ENCODE peak calls at places on chromosomes 2 and 18, in ten cellular contexts. F is Peyer's patch, I is IMR-90, C is body of pancreas, G is A549, J is K562, V is lower leg skin, H is ovary, R is right lobe of liver, D is HCT116. T is an unnamed sample.

GRCh38 chr18:66226782-66227181 is 377.1 kb downstream of the CDH19 start:
- DNase-seq in F (no peak), I (no peak), C (no peak), G (no peak), J (no peak), V (no peak), H (no peak), R (no peak), D (no peak), T (no peak)

GRCh38 chr2:162258169-162258568 is 14.9 kb upstream of the FAP start:
- DNase-seq in F (no peak), I (peak), C (no peak), G (no peak), J (no peak), V (no peak), H (no peak), R (no peak), D (no peak), T (no peak)

GRCh38 chr2:152363933-152364332 is 29.0 kb downstream of the FMNL2 start:
- DNase-seq in F (no peak), I (no peak), C (no peak), G (no peak), J (no peak), V (no peak), H (no peak), R (no peak), D (no peak), T (no peak)

GRCh38 chr2:41994177-41994576 is 53.6 kb upstream of the PKDCC start:
- DNase-seq in F (no peak), I (peak), C (no peak), G (no peak), J (no peak), V (no peak), H (no peak), R (no peak), D (no peak), T (no peak)

GRCh38 chr2:165163771-165164170 is 40.1 kb downstream of the SCN3A start:
- DNase-seq in F (no peak), I (peak), C (no peak), G (no peak), J (no peak), V (no peak), H (no peak), R (no peak), D (no peak), T (no peak)

GRCh38 chr2:218648473-218649100 is 10.8 kb downstream of the ZNF142 start:
- DNase-seq in F (peak), I (peak), C (peak), G (peak), J (peak), V (no peak), H (peak), R (peak), D (peak), T (no peak)

GRCh38 chr2:218149098-218149497 is 17.7 kb downstream of the CXCR1 start:
- DNase-seq in F (no peak), I (no peak), C (no peak), G (no peak), J (no peak), V (no peak), H (no peak), R (no peak), D (no peak), T (no peak)

GRCh38 chr2:151766421-151767153 is 32.3 kb upstream of the NEB start:
- DNase-seq in F (no peak), I (peak), C (no peak), G (no peak), J (peak), V (no peak), H (no peak), R (no peak), D (no peak), T (no peak)

GRCh38 chr2:34031097-34031496 is 432.0 kb upstream of the FAM98A start:
- DNase-seq in F (no peak), I (no peak), C (no peak), G (no peak), J (no peak), V (no peak), H (no peak), R (no peak), D (no peak), T (no peak)

GRCh38 chr2:70188460-70188859 is 2.4 kb downstream of the C2orf42 start:
- DNase-seq in F (no peak), I (no peak), C (no peak), G (peak), J (peak), V (no peak), H (no peak), R (no peak), D (no peak), T (no peak)

GRCh38 chr18:11901826-11902438 is 6.2 kb downstream of the MPPE1 start:
- DNase-seq in F (no peak), I (no peak), C (no peak), G (no peak), J (peak), V (no peak), H (no peak), R (no peak), D (no peak), T (no peak)

GRCh38 chr2:159712929-159713575 is 746 bp downstream of the MARCHF7 start:
- DNase-seq in F (no peak), I (no peak), C (no peak), G (peak), J (no peak), V (no peak), H (no peak), R (no peak), D (no peak), T (no peak)

GRCh38 chr2:214808481-214808931 is 977 bp downstream of the BARD1 start:
- DNase-seq in F (no peak), I (no peak), C (no peak), G (no peak), J (peak), V (no peak), H (no peak), R (no peak), D (no peak), T (no peak)

GRCh38 chr2:218472980-218473379 is 54.1 kb downstream of the VIL1 start:
- DNase-seq in F (no peak), I (no peak), C (no peak), G (no peak), J (no peak), V (no peak), H (no peak), R (no peak), D (no peak), T (no peak)

GRCh38 chr2:69204654-69205053 is 182.4 kb downstream of the GFPT1 start:
- DNase-seq in F (no peak), I (no peak), C (no peak), G (no peak), J (no peak), V (no peak), H (no peak), R (no peak), D (no peak), T (no peak)

GRCh38 chr2:241008711-241009121 is 10.3 kb downstream of the SNED1 start:
- DNase-seq in F (no peak), I (no peak), C (no peak), G (no peak), J (no peak), V (no peak), H (peak), R (no peak), D (no peak), T (no peak)

GRCh38 chr2:164847966-164848365 is 6.3 kb upstream of the COBLL1 start:
- DNase-seq in F (no peak), I (no peak), C (no peak), G (no peak), J (no peak), V (no peak), H (no peak), R (no peak), D (no peak), T (no peak)

GRCh38 chr2:7377861-7378569 is 460.8 kb downstream of the RNF144A start:
- DNase-seq in F (no peak), I (no peak), C (peak), G (peak), J (no peak), V (no peak), H (no peak), R (no peak), D (no peak), T (peak)

GRCh38 chr2:236715511-236715961 is 145.9 kb downstream of the ACKR3 start:
- DNase-seq in F (peak), I (no peak), C (no peak), G (no peak), J (no peak), V (peak), H (peak), R (peak), D (no peak), T (no peak)

GRCh38 chr18:2337552-2338141 is 233.7 kb downstream of the METTL4 start:
- DNase-seq in F (peak), I (peak), C (peak), G (peak), J (peak), V (no peak), H (no peak), R (no peak), D (peak), T (no peak)

GRCh38 chr2:8426577-8426976 is 255.3 kb upstream of the ID2 start:
- DNase-seq in F (no peak), I (no peak), C (no peak), G (no peak), J (no peak), V (no peak), H (no peak), R (no peak), D (no peak), T (no peak)

GRCh38 chr18:68397241-68398035 is 317.5 kb downstream of the TMX3 start:
- DNase-seq in F (no peak), I (peak), C (no peak), G (no peak), J (no peak), V (no peak), H (no peak), R (no peak), D (no peak), T (no peak)

GRCh38 chr18:40868110-40868858 is 1086.8 kb upstream of the PIK3C3 start:
- DNase-seq in F (no peak), I (peak), C (no peak), G (peak), J (peak), V (no peak), H (no peak), R (no peak), D (no peak), T (no peak)

GRCh38 chr18:69648486-69648885 is 247.8 kb downstream of the DOK6 start:
- DNase-seq in F (no peak), I (no peak), C (peak), G (no peak), J (no peak), V (no peak), H (no peak), R (no peak), D (no peak), T (no peak)

GRCh38 chr2:96414161-96414713 is 78.7 kb downstream of the NCAPH start:
- DNase-seq in F (no peak), I (no peak), C (no peak), G (no peak), J (no peak), V (no peak), H (no peak), R (no peak), D (no peak), T (no peak)

GRCh38 chr18:56999823-57000222 is 147.1 kb upstream of the BOD1L2 start:
- DNase-seq in F (no peak), I (no peak), C (no peak), G (no peak), J (no peak), V (no peak), H (no peak), R (no peak), D (no peak), T (no peak)

GRCh38 chr2:172985139-172985874 is 90.3 kb upstream of the MAP3K20 start:
- DNase-seq in F (no peak), I (peak), C (peak), G (peak), J (no peak), V (no peak), H (no peak), R (peak), D (peak), T (peak)

GRCh38 chr18:2083691-2084090 is 487.6 kb downstream of the METTL4 start:
- DNase-seq in F (no peak), I (no peak), C (no peak), G (no peak), J (peak), V (no peak), H (no peak), R (no peak), D (no peak), T (no peak)

GRCh38 chr2:72236445-72237067 is 88.9 kb upstream of the CYP26B1 start:
- DNase-seq in F (no peak), I (peak), C (no peak), G (no peak), J (no peak), V (no peak), H (no peak), R (no peak), D (peak), T (no peak)

GRCh38 chr18:45237639-45238038 is 377.6 kb upstream of the SLC14A2 start:
- DNase-seq in F (no peak), I (no peak), C (no peak), G (no peak), J (no peak), V (no peak), H (no peak), R (no peak), D (no peak), T (no peak)

GRCh38 chr2:168025487-168026203 is 221.8 kb downstream of the STK39 start:
- DNase-seq in F (no peak), I (no peak), C (peak), G (no peak), J (no peak), V (no peak), H (no peak), R (no peak), D (no peak), T (no peak)

GRCh38 chr2:9096761-9097160 is 93.3 kb upstream of the MBOAT2 start:
- DNase-seq in F (no peak), I (no peak), C (no peak), G (no peak), J (no peak), V (no peak), H (no peak), R (no peak), D (no peak), T (no peak)

GRCh38 chr18:7919565-7919964 is 352.4 kb downstream of the PTPRM start:
- DNase-seq in F (no peak), I (no peak), C (no peak), G (no peak), J (no peak), V (no peak), H (no peak), R (no peak), D (no peak), T (no peak)

GRCh38 chr2:66170681-66171234 is 264.2 kb upstream of the MEIS1 start:
- DNase-seq in F (no peak), I (peak), C (no peak), G (no peak), J (no peak), V (no peak), H (no peak), R (no peak), D (no peak), T (no peak)

GRCh38 chr2:47767880-47768609 is 14.9 kb upstream of the MSH6 start:
- DNase-seq in F (peak), I (peak), C (peak), G (peak), J (peak), V (peak), H (peak), R (peak), D (peak), T (peak)

GRCh38 chr2:23681356-23682140 is 245.4 kb downstream of the ATAD2B start:
- DNase-seq in F (no peak), I (no peak), C (no peak), G (no peak), J (no peak), V (no peak), H (no peak), R (no peak), D (no peak), T (no peak)

GRCh38 chr18:9135912-9136314 is 668 bp upstream of the ANKRD12 start:
- DNase-seq in F (no peak), I (peak), C (peak), G (peak), J (peak), V (no peak), H (no peak), R (peak), D (peak), T (no peak)

GRCh38 chr18:9135081-9135911 is 1.3 kb upstream of the ANKRD12 start:
- DNase-seq in F (peak), I (no peak), C (no peak), G (no peak), J (no peak), V (no peak), H (no peak), R (no peak), D (no peak), T (no peak)

GRCh38 chr18:9136315-9137141 is at the start of gene ANKRD12:
- DNase-seq in F (peak), I (peak), C (peak), G (peak), J (peak), V (peak), H (peak), R (peak), D (peak), T (peak)

GRCh38 chr18:9139400-9140039 is 2.9 kb downstream of the ANKRD12 start:
- DNase-seq in F (no peak), I (no peak), C (no peak), G (no peak), J (no peak), V (no peak), H (no peak), R (no peak), D (no peak), T (no peak)

GRCh38 chr18:9137168-9138066 is 836 bp downstream of the ANKRD12 start:
- DNase-seq in F (peak), I (peak), C (peak), G (peak), J (peak), V (peak), H (peak), R (peak), D (peak), T (peak)
- TF ChIP-seq POLR2A in F (peak), I (peak), C (peak), G (peak), J (no peak), V (no peak), H (no peak), R (peak), D (no peak), T (no peak)

GRCh38 chr2:119937680-119938079 is 75.2 kb upstream of the EPB41L5 start:
- DNase-seq in F (no peak), I (no peak), C (no peak), G (no peak), J (no peak), V (no peak), H (no peak), R (no peak), D (no peak), T (no peak)

GRCh38 chr2:119934319-119934718 is 78.6 kb upstream of the EPB41L5 start:
- DNase-seq in F (no peak), I (no peak), C (no peak), G (no peak), J (no peak), V (no peak), H (no peak), R (no peak), D (no peak), T (no peak)

GRCh38 chr2:119929537-119929936 is 83.3 kb upstream of the EPB41L5 start:
- DNase-seq in F (no peak), I (no peak), C (no peak), G (no peak), J (no peak), V (no peak), H (no peak), R (no peak), D (no peak), T (no peak)

GRCh38 chr2:119932809-119933208 is 80.1 kb upstream of the EPB41L5 start:
- DNase-seq in F (no peak), I (no peak), C (no peak), G (no peak), J (no peak), V (no peak), H (no peak), R (no peak), D (no peak), T (no peak)
- TF ChIP-seq CTCF in F (no peak), I (no peak), C (no peak), G (no peak), J (no peak), V (no peak), H (no peak), R (no peak), D (no peak), T (no peak)

DNA sequence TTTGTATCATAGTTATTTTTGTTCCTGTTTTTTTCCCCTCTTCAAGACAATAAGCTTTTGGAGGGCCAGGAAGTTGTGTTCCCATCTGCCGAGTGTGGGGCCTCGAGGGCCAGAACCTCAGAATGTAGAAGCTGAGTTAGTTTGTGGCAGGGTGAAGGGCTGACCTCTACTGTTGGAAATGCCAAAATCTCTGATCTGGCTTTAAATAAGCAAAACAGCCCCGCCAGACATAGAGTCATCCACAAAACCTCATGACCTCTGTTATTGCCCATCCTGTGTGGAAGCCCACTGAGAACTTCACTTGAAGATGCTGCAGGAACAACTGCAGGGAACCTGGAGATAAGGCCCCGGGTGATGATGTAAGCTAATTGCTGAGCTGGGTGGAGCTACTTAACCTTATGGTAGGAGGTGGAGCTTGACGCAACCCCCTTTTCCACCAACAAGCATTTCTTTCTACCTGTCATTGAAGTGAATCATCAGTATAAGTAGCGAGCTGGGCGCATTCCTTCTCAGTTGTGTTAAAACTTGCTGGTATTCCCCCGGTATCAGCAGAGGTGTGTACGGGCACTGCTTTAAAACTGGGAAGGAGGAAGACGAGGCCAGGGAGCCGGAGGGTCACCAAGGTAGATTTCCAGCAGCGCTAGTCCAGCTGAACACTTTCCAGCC is 177.2 kb downstream of the NEDD4L start:
- DNase-seq in F (peak), I (peak), C (peak), G (peak), J (peak), V (no peak), H (no peak), R (no peak), D (peak), T (no peak)
- TF ChIP-seq POLR2A in F (peak), I (no peak), C (peak), G (no peak), J (peak), V (no peak), H (no peak), R (no peak), D (peak), T (no peak)

DNA sequence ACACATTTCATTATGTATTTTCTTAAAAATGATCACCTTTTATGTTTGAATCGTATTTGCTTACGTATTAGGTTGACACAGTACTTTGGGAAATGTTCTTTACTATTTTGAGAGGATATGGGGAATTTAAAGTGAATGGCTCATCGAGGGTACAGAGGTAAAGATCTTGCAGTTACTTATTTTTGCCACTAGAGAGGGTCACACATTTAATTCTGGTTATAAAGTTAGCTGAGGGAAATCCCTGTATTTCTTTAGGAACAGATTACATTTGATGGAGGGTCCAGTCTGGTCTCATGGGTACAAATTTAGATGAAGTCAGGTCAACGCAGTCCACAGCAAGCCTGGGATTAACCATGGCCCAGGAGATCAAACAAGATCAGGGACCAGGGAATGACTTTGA is 24.5 kb downstream of the DYNC2LI1 start:
- DNase-seq in F (no peak), I (no peak), C (no peak), G (peak), J (peak), V (no peak), H (no peak), R (no peak), D (no peak), T (no peak)
- TF ChIP-seq CTCF in F (peak), I (peak), C (no peak), G (peak), J (peak), V (no peak), H (no peak), R (peak), D (peak), T (no peak)

GRCh38 chr2:229714080-229714735 is at the start of gene DNER:
- DNase-seq in F (no peak), I (no peak), C (peak), G (peak), J (peak), V (no peak), H (no peak), R (peak), D (no peak), T (no peak)
- TF ChIP-seq POLR2A in F (no peak), I (no peak), C (no peak), G (no peak), J (no peak), V (no peak), H (no peak), R (no peak), D (no peak), T (no peak)

GRCh38 chr2:15749460-15750432 is 158.1 kb downstream of the DDX1 start:
- DNase-seq in F (peak), I (no peak), C (no peak), G (no peak), J (no peak), V (peak), H (no peak), R (no peak), D (no peak), T (no peak)

GRCh38 chr2:15747172-15747550 is 155.5 kb downstream of the DDX1 start:
- DNase-seq in F (peak), I (no peak), C (no peak), G (no peak), J (no peak), V (peak), H (no peak), R (no peak), D (no peak), T (no peak)

GRCh38 chr2:15747698-15748471 is 156.2 kb downstream of the DDX1 start:
- DNase-seq in F (peak), I (no peak), C (no peak), G (no peak), J (no peak), V (peak), H (no peak), R (no peak), D (no peak), T (no peak)

GRCh38 chr2:15750433-15750814 is 158.8 kb downstream of the DDX1 start:
- DNase-seq in F (no peak), I (no peak), C (no peak), G (no peak), J (no peak), V (no peak), H (no peak), R (no peak), D (no peak), T (no peak)

GRCh38 chr2:15748736-15749323 is 157.2 kb downstream of the DDX1 start:
- DNase-seq in F (peak), I (no peak), C (peak), G (peak), J (peak), V (peak), H (no peak), R (no peak), D (peak), T (no peak)
- TF ChIP-seq CTCF in F (peak), I (no peak), C (no peak), G (peak), J (peak), V (no peak), H (no peak), R (peak), D (peak), T (peak)